ENCODE peak calls at places on chromosomes 1 and 21, in five cellular contexts. One of them, this sample, is unnamed.

GRCh38 chr1:16251381-16251780 is 14.4 kb upstream of the CPLANE2 start:
- DNase-seq in lower leg skin: peak
- DNase-seq in fibroblast of pulmonary artery: no peak
- DNase-seq in mucosa of descending colon: no peak
- DNase-seq in GM23338: no peak
- DNase-seq in this sample: no peak

GRCh38 chr1:156676820-156677615 is at the start of gene NES:
- DNase-seq in lower leg skin: no peak
- DNase-seq in mucosa of descending colon: no peak
- DNase-seq in GM23338: peak
- DNase-seq in fibroblast of pulmonary artery: peak
- DNase-seq in this sample: peak

GRCh38 chr1:188668083-188668482 is 1809.6 kb downstream of the BRINP3 start:
- DNase-seq in mucosa of descending colon: no peak
- DNase-seq in GM23338: peak
- DNase-seq in fibroblast of pulmonary artery: no peak
- DNase-seq in lower leg skin: no peak
- DNase-seq in this sample: no peak

GRCh38 chr1:70319750-70320149 is 34.8 kb downstream of the ANKRD13C start:
- DNase-seq in GM23338: no peak
- DNase-seq in mucosa of descending colon: no peak
- DNase-seq in lower leg skin: no peak
- DNase-seq in fibroblast of pulmonary artery: peak
- DNase-seq in this sample: peak

GRCh38 chr1:11062965-11063401 is 3.2 kb upstream of the SRM start:
- DNase-seq in fibroblast of pulmonary artery: no peak
- DNase-seq in GM23338: no peak
- DNase-seq in lower leg skin: peak
- DNase-seq in mucosa of descending colon: no peak
- DNase-seq in this sample: no peak

GRCh38 chr1:13950637-13951036 is 250.6 kb downstream of the PRDM2 start:
- DNase-seq in fibroblast of pulmonary artery: no peak
- DNase-seq in lower leg skin: no peak
- DNase-seq in mucosa of descending colon: no peak
- DNase-seq in GM23338: peak
- DNase-seq in this sample: no peak

GRCh38 chr21:41425954-41426655 is at the start of gene MX1:
- DNase-seq in GM23338: peak
- DNase-seq in mucosa of descending colon: peak
- DNase-seq in fibroblast of pulmonary artery: peak
- DNase-seq in lower leg skin: peak
- DNase-seq in this sample: peak

GRCh38 chr1:46053734-46054133 is 78.7 kb downstream of the PIK3R3 start:
- DNase-seq in lower leg skin: no peak
- DNase-seq in GM23338: no peak
- DNase-seq in fibroblast of pulmonary artery: no peak
- DNase-seq in mucosa of descending colon: no peak
- DNase-seq in this sample: peak

GRCh38 chr1:224182057-224182865 is 779 bp upstream of the DEGS1 start:
- DNase-seq in fibroblast of pulmonary artery: no peak
- DNase-seq in lower leg skin: peak
- DNase-seq in GM23338: no peak
- DNase-seq in mucosa of descending colon: peak
- DNase-seq in this sample: no peak

GRCh38 chr1:218339267-218339831 is 5.8 kb upstream of the TGFB2 start:
- DNase-seq in mucosa of descending colon: no peak
- DNase-seq in GM23338: peak
- DNase-seq in fibroblast of pulmonary artery: peak
- DNase-seq in lower leg skin: no peak
- DNase-seq in this sample: peak

GRCh38 chr1:95183952-95184351 is 50.1 kb upstream of the RWDD3 start:
- DNase-seq in lower leg skin: no peak
- DNase-seq in fibroblast of pulmonary artery: no peak
- DNase-seq in mucosa of descending colon: no peak
- DNase-seq in GM23338: no peak
- DNase-seq in this sample: peak

GRCh38 chr1:33361553-33362262 is 40.8 kb upstream of the A3GALT2 start:
- DNase-seq in lower leg skin: no peak
- DNase-seq in fibroblast of pulmonary artery: peak
- DNase-seq in GM23338: no peak
- DNase-seq in mucosa of descending colon: no peak
- DNase-seq in this sample: peak

GRCh38 chr1:35884934-35885333 is 1.9 kb downstream of the AGO1 start:
- DNase-seq in mucosa of descending colon: no peak
- DNase-seq in lower leg skin: no peak
- DNase-seq in fibroblast of pulmonary artery: no peak
- DNase-seq in GM23338: no peak
- DNase-seq in this sample: no peak

GRCh38 chr1:150309758-150310495 is 11.4 kb upstream of the PRPF3 start:
- DNase-seq in lower leg skin: no peak
- DNase-seq in GM23338: no peak
- DNase-seq in mucosa of descending colon: no peak
- DNase-seq in fibroblast of pulmonary artery: no peak
- DNase-seq in this sample: no peak

GRCh38 chr1:2380816-2381591 is 10.3 kb downstream of the MORN1 start:
- DNase-seq in fibroblast of pulmonary artery: no peak
- DNase-seq in lower leg skin: peak
- DNase-seq in mucosa of descending colon: peak
- DNase-seq in GM23338: no peak
- DNase-seq in this sample: peak

GRCh38 chr1:37477198-37477931 is 3.0 kb downstream of the ZC3H12A start:
- DNase-seq in mucosa of descending colon: peak
- DNase-seq in GM23338: peak
- DNase-seq in fibroblast of pulmonary artery: peak
- DNase-seq in lower leg skin: peak
- DNase-seq in this sample: no peak

GRCh38 chr1:111161843-111162242 is 21.8 kb downstream of the CEPT1 start:
- DNase-seq in mucosa of descending colon: no peak
- DNase-seq in GM23338: no peak
- DNase-seq in lower leg skin: no peak
- DNase-seq in fibroblast of pulmonary artery: peak
- DNase-seq in this sample: peak

GRCh38 chr1:157170677-157171515 is 32.7 kb upstream of the ETV3 start:
- DNase-seq in lower leg skin: no peak
- DNase-seq in fibroblast of pulmonary artery: peak
- DNase-seq in mucosa of descending colon: peak
- DNase-seq in GM23338: peak
- DNase-seq in this sample: peak

GRCh38 chr21:32200029-32200428 is 78.8 kb downstream of the MIS18A start:
- DNase-seq in GM23338: no peak
- DNase-seq in lower leg skin: no peak
- DNase-seq in mucosa of descending colon: no peak
- DNase-seq in fibroblast of pulmonary artery: no peak
- DNase-seq in this sample: no peak

GRCh38 chr1:14659913-14660312 is 61.4 kb downstream of the KAZN start:
- DNase-seq in mucosa of descending colon: no peak
- DNase-seq in fibroblast of pulmonary artery: no peak
- DNase-seq in lower leg skin: no peak
- DNase-seq in GM23338: no peak
- DNase-seq in this sample: no peak

GRCh38 chr1:3471356-3472087 is 17.1 kb downstream of the ARHGEF16 start:
- DNase-seq in fibroblast of pulmonary artery: peak
- DNase-seq in GM23338: peak
- DNase-seq in mucosa of descending colon: peak
- DNase-seq in lower leg skin: no peak
- DNase-seq in this sample: peak

GRCh38 chr1:41371630-41372599 is 10.7 kb downstream of the FOXO6 start:
- DNase-seq in fibroblast of pulmonary artery: no peak
- DNase-seq in GM23338: peak
- DNase-seq in lower leg skin: no peak
- DNase-seq in mucosa of descending colon: no peak
- DNase-seq in this sample: no peak

GRCh38 chr1:63868220-63868897 is 94.5 kb downstream of the ROR1 start:
- DNase-seq in mucosa of descending colon: no peak
- DNase-seq in lower leg skin: no peak
- DNase-seq in fibroblast of pulmonary artery: no peak
- DNase-seq in GM23338: no peak
- DNase-seq in this sample: peak

GRCh38 chr1:46721204-46721603 is 2.3 kb upstream of the EFCAB14 start:
- DNase-seq in mucosa of descending colon: no peak
- DNase-seq in GM23338: no peak
- DNase-seq in lower leg skin: no peak
- DNase-seq in fibroblast of pulmonary artery: no peak
- DNase-seq in this sample: no peak

GRCh38 chr1:225423518-225423855 is 4.4 kb downstream of the LBR start:
- DNase-seq in lower leg skin: no peak
- DNase-seq in fibroblast of pulmonary artery: no peak
- DNase-seq in GM23338: no peak
- DNase-seq in mucosa of descending colon: no peak
- DNase-seq in this sample: no peak

GRCh38 chr1:225424562-225425210 is 3.2 kb downstream of the LBR start:
- DNase-seq in GM23338: no peak
- DNase-seq in lower leg skin: no peak
- DNase-seq in mucosa of descending colon: no peak
- DNase-seq in fibroblast of pulmonary artery: no peak
- DNase-seq in this sample: no peak

GRCh38 chr1:225422033-225422605 is 5.7 kb downstream of the LBR start:
- DNase-seq in mucosa of descending colon: no peak
- DNase-seq in lower leg skin: no peak
- DNase-seq in GM23338: no peak
- DNase-seq in fibroblast of pulmonary artery: no peak
- DNase-seq in this sample: no peak

GRCh38 chr1:225425211-225425786 is 2.5 kb downstream of the LBR start:
- DNase-seq in mucosa of descending colon: no peak
- DNase-seq in fibroblast of pulmonary artery: peak
- DNase-seq in lower leg skin: no peak
- DNase-seq in GM23338: no peak
- DNase-seq in this sample: peak

DNA sequence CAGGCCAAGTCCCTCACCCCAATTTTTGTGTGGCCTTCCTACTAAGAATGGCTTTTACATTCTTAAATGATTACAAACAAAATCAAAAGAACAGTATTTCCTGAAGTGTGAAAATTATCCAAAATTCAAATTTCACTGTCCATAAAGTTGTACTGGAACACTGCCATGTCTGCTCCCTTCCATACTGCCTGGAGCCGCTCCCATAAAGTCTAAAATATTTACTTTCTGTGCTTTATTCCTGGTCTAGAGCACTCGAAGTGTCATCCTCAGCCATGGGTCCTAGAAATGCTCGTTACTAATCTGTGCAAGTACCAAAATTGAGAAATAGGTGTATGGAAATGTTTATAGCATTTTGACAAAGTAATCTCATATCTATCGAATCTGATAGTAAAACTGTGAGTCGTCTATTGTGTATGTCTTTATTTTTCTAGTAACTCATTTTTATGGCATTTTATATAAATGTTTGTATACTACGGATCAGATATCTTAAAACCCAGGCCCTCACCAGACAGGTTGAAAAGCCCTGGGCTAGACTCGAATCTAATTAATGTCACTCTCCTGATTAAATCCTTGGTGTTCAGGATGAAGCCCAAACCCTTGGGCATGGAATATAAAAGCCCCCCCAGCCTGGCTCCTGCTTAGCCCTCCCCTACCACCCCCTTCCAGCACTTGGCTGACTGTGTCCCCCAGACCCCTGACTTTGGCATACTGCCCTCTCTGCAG is 4.9 kb downstream of the LBR start:
- DNase-seq in fibroblast of pulmonary artery: no peak
- DNase-seq in mucosa of descending colon: no peak
- DNase-seq in lower leg skin: no peak
- DNase-seq in GM23338: no peak
- DNase-seq in this sample: no peak
- H3K4me3 ChIP-seq in fibroblast of pulmonary artery: no peak
- H3K4me3 ChIP-seq in mucosa of descending colon: no peak
- H3K4me3 ChIP-seq in lower leg skin: no peak
- H3K4me3 ChIP-seq in GM23338: no peak
- H3K4me3 ChIP-seq in this sample: no peak

GRCh38 chr1:171252482-171252881 is 4.2 kb downstream of the FMO1 start:
- DNase-seq in lower leg skin: no peak
- DNase-seq in mucosa of descending colon: peak
- DNase-seq in fibroblast of pulmonary artery: no peak
- DNase-seq in GM23338: peak
- DNase-seq in this sample: no peak
- H3K4me3 ChIP-seq in lower leg skin: no peak
- H3K4me3 ChIP-seq in mucosa of descending colon: no peak
- H3K4me3 ChIP-seq in fibroblast of pulmonary artery: no peak
- H3K4me3 ChIP-seq in GM23338: no peak
- H3K4me3 ChIP-seq in this sample: no peak

GRCh38 chr1:207366022-207366421 is 44.5 kb downstream of the CD55 start:
- DNase-seq in GM23338: no peak
- DNase-seq in mucosa of descending colon: no peak
- DNase-seq in lower leg skin: no peak
- DNase-seq in fibroblast of pulmonary artery: no peak
- DNase-seq in this sample: peak

GRCh38 chr1:207365063-207365462 is 43.6 kb downstream of the CD55 start:
- DNase-seq in GM23338: no peak
- DNase-seq in lower leg skin: no peak
- DNase-seq in mucosa of descending colon: no peak
- DNase-seq in fibroblast of pulmonary artery: no peak
- DNase-seq in this sample: no peak

GRCh38 chr1:207362962-207363858 is 41.7 kb downstream of the CD55 start:
- DNase-seq in fibroblast of pulmonary artery: peak
- DNase-seq in lower leg skin: no peak
- DNase-seq in mucosa of descending colon: no peak
- DNase-seq in GM23338: no peak
- DNase-seq in this sample: peak

GRCh38 chr1:207361910-207362309 is 40.4 kb downstream of the CD55 start:
- DNase-seq in fibroblast of pulmonary artery: no peak
- DNase-seq in GM23338: no peak
- DNase-seq in lower leg skin: no peak
- DNase-seq in mucosa of descending colon: no peak
- DNase-seq in this sample: no peak

DNA sequence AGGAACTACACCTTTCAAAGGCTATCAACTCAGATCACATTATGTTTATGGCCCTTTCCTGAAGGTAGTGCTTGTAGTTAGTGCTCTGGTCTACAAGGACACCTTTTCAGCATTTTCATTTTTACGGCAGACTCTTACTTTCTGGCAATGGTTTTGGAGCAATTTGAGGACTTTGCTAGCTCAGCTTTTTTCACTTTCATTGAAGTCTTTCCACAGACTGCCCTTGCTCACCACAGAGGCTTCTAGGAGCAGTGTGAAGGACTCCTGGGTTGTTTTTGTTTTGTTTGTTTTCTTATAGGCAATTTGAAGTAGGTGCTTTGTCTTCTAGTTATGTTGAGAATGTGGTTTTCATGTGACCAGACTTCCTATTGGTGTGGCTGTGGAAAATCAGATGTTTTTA is 43.1 kb downstream of the CD55 start:
- DNase-seq in GM23338: no peak
- DNase-seq in mucosa of descending colon: no peak
- DNase-seq in fibroblast of pulmonary artery: no peak
- DNase-seq in lower leg skin: no peak
- DNase-seq in this sample: no peak
- H3K4me3 ChIP-seq in GM23338: no peak
- H3K4me3 ChIP-seq in mucosa of descending colon: no peak
- H3K4me3 ChIP-seq in fibroblast of pulmonary artery: no peak
- H3K4me3 ChIP-seq in lower leg skin: no peak
- H3K4me3 ChIP-seq in this sample: no peak

DNA sequence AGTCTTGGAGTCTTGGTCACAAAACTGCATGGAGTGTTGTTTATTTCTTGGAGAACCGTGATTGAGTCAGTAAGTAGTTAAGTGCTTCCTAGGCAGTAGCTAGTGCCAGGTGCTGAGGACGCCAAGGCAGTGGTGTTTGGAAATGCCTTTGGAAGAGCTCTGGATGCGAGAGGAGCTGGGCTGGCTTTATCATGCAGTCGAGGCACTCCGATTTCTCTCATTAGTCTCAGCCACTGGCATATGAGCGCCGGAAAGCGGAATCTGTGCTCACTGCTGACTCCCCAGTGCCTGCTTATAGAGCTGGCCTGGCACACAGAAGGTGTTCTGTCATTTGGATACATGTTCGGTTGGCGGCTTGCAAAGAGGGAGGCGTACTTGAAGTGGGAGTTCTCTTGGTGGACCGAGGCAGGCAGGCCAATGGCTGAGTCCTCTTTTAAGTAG is 3.6 kb downstream of the TENT5C start:
- DNase-seq in lower leg skin: peak
- DNase-seq in GM23338: no peak
- DNase-seq in mucosa of descending colon: no peak
- DNase-seq in fibroblast of pulmonary artery: no peak
- DNase-seq in this sample: no peak
- H3K4me3 ChIP-seq in lower leg skin: no peak
- H3K4me3 ChIP-seq in GM23338: no peak
- H3K4me3 ChIP-seq in mucosa of descending colon: no peak
- H3K4me3 ChIP-seq in fibroblast of pulmonary artery: no peak
- H3K4me3 ChIP-seq in this sample: no peak

This sample was measured in fibroblast of villous mesenchyme.